ENCODE peak calls at places on chromosome 2, in four cellular contexts. C, D, L and K are unnamed samples.

GRCh38 chr2:18777250-18777812 is 188.0 kb upstream of the NT5C1B start:
- DNase-seq in C (no peak), D (no peak), L (no peak), K (no peak)

GRCh38 chr2:42784204-42784880 is 8.0 kb downstream of the HAAO start:
- DNase-seq in C (no peak), D (no peak), L (no peak), K (no peak)

GRCh38 chr2:85216051-85216431 is 82.8 kb downstream of the TCF7L1 start:
- DNase-seq in C (no peak), D (no peak), L (peak), K (peak)

GRCh38 chr2:161010503-161010902 is 149.7 kb upstream of the TANK start:
- DNase-seq in C (no peak), D (no peak), L (no peak), K (no peak)

GRCh38 chr2:212328712-212329496 is 209.7 kb downstream of the ERBB4 start:
- DNase-seq in C (no peak), D (no peak), L (no peak), K (no peak)

GRCh38 chr2:137367361-137367760 is 596.9 kb upstream of the HNMT start:
- DNase-seq in C (peak), D (no peak), L (no peak), K (no peak)

GRCh38 chr2:50649626-50650397 is 382.1 kb downstream of the NRXN1 start:
- DNase-seq in C (no peak), D (no peak), L (no peak), K (no peak)

GRCh38 chr2:201964631-201965206 is 68.9 kb upstream of the FZD7 start:
- DNase-seq in C (no peak), D (no peak), L (peak), K (peak)

GRCh38 chr2:31214638-31214915 is 2.7 kb downstream of the CAPN14 start:
- DNase-seq in C (no peak), D (no peak), L (no peak), K (no peak)

GRCh38 chr2:134232461-134232860 is 21.4 kb upstream of the MGAT5 start:
- DNase-seq in C (peak), D (no peak), L (no peak), K (no peak)

GRCh38 chr2:69685321-69686048 is 41.9 kb upstream of the AAK1 start:
- DNase-seq in C (peak), D (no peak), L (peak), K (no peak)

GRCh38 chr2:235112365-235112764 is 160.5 kb downstream of the SH3BP4 start:
- DNase-seq in C (no peak), D (no peak), L (no peak), K (no peak)